ENCODE peak calls at places on chromosomes 7 and 10, in four cellular contexts. Z, H, W and F are unnamed samples.

GRCh38 chr7:73429622-73430505 is 3.7 kb upstream of the FZD9 start:
- DNase-seq in Z (no peak), H (no peak), W (no peak), F (no peak)

GRCh38 chr10:24720096-24720495 is 3.6 kb downstream of the ARHGAP21 start:
- DNase-seq in Z (no peak), H (no peak), W (no peak), F (no peak)

GRCh38 chr10:69696073-69696731 is 66.2 kb downstream of the FAM241B start:
- DNase-seq in Z (no peak), H (no peak), W (peak), F (no peak)

GRCh38 chr7:148256433-148256832 is 334.1 kb upstream of the C7orf33 start:
- DNase-seq in Z (no peak), H (no peak), W (no peak), F (no peak)

GRCh38 chr10:93821051-93821772 is 63.5 kb downstream of the LGI1 start:
- DNase-seq in Z (no peak), H (peak), W (peak), F (no peak)

GRCh38 chr10:97895915-97896314 is 46.3 kb downstream of the GOLGA7B start:
- DNase-seq in Z (no peak), H (no peak), W (no peak), F (no peak)

GRCh38 chr10:71821909-71822763 is 28.9 kb downstream of the PSAP start:
- DNase-seq in Z (peak), H (no peak), W (peak), F (no peak)

GRCh38 chr7:96177353-96177752 is 144.5 kb downstream of the SLC25A13 start:
- DNase-seq in Z (no peak), H (no peak), W (no peak), F (no peak)

GRCh38 chr7:2939193-2939885 is 95.2 kb upstream of the GNA12 start:
- DNase-seq in Z (peak), H (no peak), W (peak), F (no peak)

GRCh38 chr7:5689716-5690115 is 91.7 kb downstream of the RNF216 start:
- DNase-seq in Z (no peak), H (no peak), W (peak), F (no peak)

GRCh38 chr10:117345143-117345542 is 30.1 kb downstream of the PDZD8 start:
- DNase-seq in Z (no peak), H (no peak), W (no peak), F (no peak)

GRCh38 chr7:39720586-39720985 is 97.2 kb downstream of the RALA start:
- DNase-seq in Z (no peak), H (no peak), W (peak), F (no peak)

GRCh38 chr7:117872565-117873055 is 631 bp downstream of the CTTNBP2 start:
- DNase-seq in Z (peak), H (no peak), W (no peak), F (no peak)

GRCh38 chr7:108284349-108285017 is 154.3 kb upstream of the LAMB4 start:
- DNase-seq in Z (no peak), H (no peak), W (no peak), F (no peak)

GRCh38 chr7:4136501-4137110 is 545.5 kb upstream of the FOXK1 start:
- DNase-seq in Z (peak), H (no peak), W (no peak), F (no peak)

GRCh38 chr7:22731781-22732180 is 4.8 kb downstream of the IL6 start:
- DNase-seq in Z (no peak), H (no peak), W (peak), F (no peak)

GRCh38 chr10:95315509-95315908 is 24.7 kb upstream of the PDLIM1 start:
- DNase-seq in Z (no peak), H (no peak), W (no peak), F (no peak)

GRCh38 chr7:83976302-83976701 is 218.3 kb downstream of the SEMA3A start:
- DNase-seq in Z (no peak), H (peak), W (peak), F (peak)

GRCh38 chr7:76356823-76357222 is 2.0 kb downstream of the YWHAG start:
- DNase-seq in Z (no peak), H (no peak), W (no peak), F (no peak)

GRCh38 chr10:62224606-62225005 is 44.0 kb downstream of the RTKN2 start:
- DNase-seq in Z (no peak), H (no peak), W (peak), F (no peak)

GRCh38 chr7:102287465-102288146 is 938 bp downstream of the SH2B2 start:
- DNase-seq in Z (no peak), H (peak), W (no peak), F (no peak)

GRCh38 chr7:131859162-131859821 is 302.9 kb upstream of the PODXL start:
- DNase-seq in Z (peak), H (peak), W (peak), F (peak)

GRCh38 chr7:7228967-7229366 is 46.6 kb downstream of the C1GALT1 start:
- DNase-seq in Z (no peak), H (no peak), W (no peak), F (no peak)

GRCh38 chr7:95342642-95343252 is 18.4 kb upstream of the PON1 start:
- DNase-seq in Z (no peak), H (no peak), W (no peak), F (no peak)

GRCh38 chr10:71476249-71477011 is 79.7 kb downstream of the CDH23 start:
- DNase-seq in Z (peak), H (no peak), W (no peak), F (no peak)

GRCh38 chr10:103504181-103504783 is 10.8 kb downstream of the NEURL1 start:
- DNase-seq in Z (no peak), H (peak), W (peak), F (peak)

GRCh38 chr10:51073461-51074237 is 638 bp upstream of the PRKG1 start:
- DNase-seq in Z (peak), H (no peak), W (peak), F (no peak)

GRCh38 chr7:19144661-19145428 is at the start of gene FERD3L:
- DNase-seq in Z (no peak), H (no peak), W (no peak), F (no peak)

GRCh38 chr10:35784751-35785150 is 142.7 kb upstream of the FZD8 start:
- DNase-seq in Z (no peak), H (no peak), W (no peak), F (no peak)

GRCh38 chr7:101628522-101628921 is 574 bp downstream of the MYL10 start:
- DNase-seq in Z (no peak), H (no peak), W (no peak), F (no peak)

GRCh38 chr7:93704241-93704640 is 129.7 kb upstream of the CALCR start:
- DNase-seq in Z (no peak), H (no peak), W (no peak), F (no peak)

GRCh38 chr7:136870799-136871487 is 2.5 kb downstream of the CHRM2 start:
- DNase-seq in Z (peak), H (no peak), W (no peak), F (no peak)

GRCh38 chr7:23222439-23223045 is 24.0 kb upstream of the GPNMB start:
- DNase-seq in Z (no peak), H (no peak), W (no peak), F (no peak)

GRCh38 chr10:114471906-114472873 is 67.9 kb upstream of the AFAP1L2 start:
- DNase-seq in Z (no peak), H (no peak), W (no peak), F (no peak)

GRCh38 chr10:17094844-17095243 is 34.8 kb downstream of the CUBN start:
- DNase-seq in Z (no peak), H (no peak), W (no peak), F (no peak)

GRCh38 chr10:122255509-122256301 is 15.4 kb upstream of the BTBD16 start:
- DNase-seq in Z (no peak), H (no peak), W (no peak), F (no peak)

GRCh38 chr7:92727755-92728154 is 108.6 kb downstream of the CDK6 start:
- DNase-seq in Z (no peak), H (no peak), W (peak), F (no peak)